ENCODE peak calls at places on chromosomes 3 and 15, in seven cellular contexts. G is GM23248; N is mammary epithelial cell; J is ACHN; H is naive thymus-derived CD8-positive, alpha-beta T cell; Q is HCT116; Z is HepG2. P is an unnamed sample.

GRCh38 chr15:57184502-57184901 is 191.8 kb upstream of the CGNL1 start:
- DNase-seq in G (no peak), N (no peak), J (no peak), Z (no peak), Q (no peak), H (no peak), P (no peak)

GRCh38 chr15:37072181-37072580 is 28.2 kb downstream of the MEIS2 start:
- DNase-seq in J (no peak), G (no peak), N (no peak), Q (no peak), H (no peak), Z (no peak), P (no peak)

GRCh38 chr3:110667216-110667615 is 404.4 kb upstream of the NECTIN3 start:
- DNase-seq in H (no peak), J (no peak), Z (no peak), N (no peak), G (no peak), Q (no peak), P (peak; percentile 26)

GRCh38 chr15:77126927-77127326 is 56.0 kb upstream of the TSPAN3 start:
- DNase-seq in Z (no peak), J (no peak), H (no peak), G (no peak), N (peak; percentile 8), Q (no peak), P (no peak)

GRCh38 chr3:16243706-16244490 is 20.8 kb downstream of the DPH3 start:
- DNase-seq in G (peak; percentile 51), Q (no peak), J (peak; percentile 5), H (no peak), N (no peak), Z (no peak), P (no peak)

GRCh38 chr3:41198526-41198925 is 779 bp upstream of the CTNNB1 start:
- DNase-seq in N (no peak), H (no peak), Q (no peak), G (peak; percentile 36), J (no peak), Z (peak; percentile 20), P (no peak)

GRCh38 chr3:153026026-153026425 is 136.0 kb upstream of the RAP2B start:
- DNase-seq in N (peak; percentile 21), H (peak; percentile 29), G (peak; percentile 74), Z (peak; percentile 23), J (peak; percentile 39), Q (peak; percentile 31), P (peak; percentile 65)

GRCh38 chr15:90664650-90665287 is 52.4 kb upstream of the BLM start:
- DNase-seq in N (no peak), H (no peak), J (peak; percentile 30), Z (peak; percentile 41), G (peak; percentile 75), Q (no peak), P (peak; percentile 22)

GRCh38 chr3:126109146-126109859 is 25.4 kb upstream of the SLC41A3 start:
- DNase-seq in N (no peak), G (no peak), J (no peak), H (no peak), Z (no peak), Q (no peak), P (no peak)

GRCh38 chr3:175307642-175308041 is 448.5 kb downstream of the NAALADL2 start:
- DNase-seq in Q (no peak), H (no peak), J (peak; percentile 46), Z (no peak), G (no peak), N (no peak), P (peak; percentile 63)

GRCh38 chr3:110973263-110973895 is 98.2 kb upstream of the NECTIN3 start:
- DNase-seq in J (no peak), Z (no peak), G (no peak), N (no peak), Q (no peak), H (no peak), P (no peak)

GRCh38 chr15:48510976-48511375 is 134.5 kb downstream of the FBN1 start:
- DNase-seq in J (no peak), H (no peak), Q (no peak), G (peak; percentile 53), N (no peak), Z (no peak), P (no peak)

GRCh38 chr15:62769604-62770003 is 272.9 kb upstream of the TPM1 start:
- DNase-seq in N (peak; percentile 84), H (no peak), G (peak; percentile 93), Z (no peak), Q (peak; percentile 47), J (peak; percentile 60), P (no peak)

GRCh38 chr3:172129868-172130751 is 90.7 kb downstream of the FNDC3B start:
- DNase-seq in Z (peak; percentile 95), Q (peak; percentile 91), H (no peak), N (peak; percentile 98), G (peak; percentile 98), J (peak; percentile 91), P (peak; percentile 96)

GRCh38 chr3:127089487-127090145 is 103.3 kb upstream of the PRR23E start:
- DNase-seq in Z (no peak), Q (no peak), H (no peak), G (peak; percentile 68), J (no peak), N (no peak), P (no peak)

GRCh38 chr3:38382506-38383080 is 36.0 kb downstream of the XYLB start:
- DNase-seq in Z (no peak), G (peak; percentile 10), J (no peak), N (no peak), H (no peak), Q (no peak), P (no peak)

GRCh38 chr15:79977431-79977940 is 6.5 kb upstream of the BCL2A1 start:
- DNase-seq in N (no peak), H (no peak), Z (no peak), G (peak; percentile 31), J (no peak), Q (no peak), P (no peak)

GRCh38 chr15:71011503-71012155 is 103.6 kb upstream of the THSD4 start:
- DNase-seq in N (peak; percentile 57), H (no peak), J (peak; percentile 57), G (peak; percentile 83), Z (peak; percentile 3), Q (peak; percentile 28), P (peak; percentile 76)

GRCh38 chr3:112134335-112135124 is 1.5 kb upstream of the GCSAM start:
- DNase-seq in Z (no peak), N (peak; percentile 33), J (no peak), H (peak; percentile 42), G (no peak), Q (no peak), P (peak; percentile 48)

GRCh38 chr3:142366434-142366833 is 81.4 kb downstream of the XRN1 start:
- DNase-seq in Z (peak; percentile 2), H (no peak), G (no peak), J (peak; percentile 21), Q (peak; percentile 6), N (no peak), P (peak; percentile 62)

GRCh38 chr15:81235276-81235675 is 38.6 kb downstream of the IL16 start:
- DNase-seq in Z (no peak), J (no peak), G (no peak), Q (no peak), H (no peak), N (no peak), P (no peak)

GRCh38 chr3:112512320-112512719 is 13.0 kb upstream of the BTLA start:
- DNase-seq in Z (no peak), G (no peak), N (no peak), J (no peak), H (no peak), Q (no peak), P (no peak)